ENCODE peak calls at places on chromosome 20, in four cellular contexts. One of them, this sample, is unnamed.

GRCh38 chr20:19024296-19025035 is 188.0 kb upstream of the SLC24A3 start:
- DNase-seq in mesendoderm: no peak
- DNase-seq in IMR-90: no peak
- DNase-seq in H1: no peak
- DNase-seq in this sample: no peak

GRCh38 chr20:35049776-35050352 is 42.7 kb downstream of the TRPC4AP start:
- DNase-seq in mesendoderm: peak
- DNase-seq in H1: no peak
- DNase-seq in IMR-90: no peak
- DNase-seq in this sample: no peak

GRCh38 chr20:52399352-52399751 is 207.8 kb upstream of the ZFP64 start:
- DNase-seq in mesendoderm: no peak
- DNase-seq in IMR-90: no peak
- DNase-seq in H1: no peak
- DNase-seq in this sample: no peak

GRCh38 chr20:8447262-8448120 is 315.4 kb downstream of the PLCB1 start:
- DNase-seq in IMR-90: no peak
- DNase-seq in mesendoderm: no peak
- DNase-seq in H1: no peak
- DNase-seq in this sample: no peak

GRCh38 chr20:32965581-32966373 is 38.5 kb downstream of the SUN5 start:
- DNase-seq in H1: no peak
- DNase-seq in mesendoderm: no peak
- DNase-seq in IMR-90: no peak
- DNase-seq in this sample: no peak

GRCh38 chr20:53900380-53900999 is 169.9 kb downstream of the BCAS1 start:
- DNase-seq in H1: no peak
- DNase-seq in mesendoderm: no peak
- DNase-seq in IMR-90: peak
- DNase-seq in this sample: no peak

GRCh38 chr20:24027229-24027628 is 38.6 kb upstream of the GGTLC1 start:
- DNase-seq in IMR-90: no peak
- DNase-seq in mesendoderm: no peak
- DNase-seq in H1: no peak
- DNase-seq in this sample: no peak

GRCh38 chr20:7695622-7696021 is 244.6 kb downstream of the HAO1 start:
- DNase-seq in H1: no peak
- DNase-seq in IMR-90: peak
- DNase-seq in mesendoderm: no peak
- DNase-seq in this sample: no peak

GRCh38 chr20:7333846-7334245 is 566.4 kb downstream of the BMP2 start:
- DNase-seq in IMR-90: no peak
- DNase-seq in mesendoderm: no peak
- DNase-seq in H1: no peak
- DNase-seq in this sample: no peak

GRCh38 chr20:1029980-1030379 is 27.9 kb upstream of the RSPO4 start:
- DNase-seq in H1: no peak
- DNase-seq in IMR-90: no peak
- DNase-seq in mesendoderm: no peak
- DNase-seq in this sample: no peak

GRCh38 chr20:4025125-4025524 is 9.8 kb upstream of the RNF24 start:
- DNase-seq in H1: no peak
- DNase-seq in mesendoderm: no peak
- DNase-seq in IMR-90: no peak
- DNase-seq in this sample: no peak

GRCh38 chr20:59864726-59865125 is 68.7 kb downstream of the SYCP2 start:
- DNase-seq in mesendoderm: no peak
- DNase-seq in IMR-90: no peak
- DNase-seq in H1: no peak
- DNase-seq in this sample: no peak

GRCh38 chr20:59178983-59179595 is 15.5 kb downstream of the ZNF831 start:
- DNase-seq in H1: no peak
- DNase-seq in mesendoderm: no peak
- DNase-seq in IMR-90: no peak
- DNase-seq in this sample: no peak

GRCh38 chr20:38812182-38812581 is 6.7 kb downstream of the PPP1R16B start:
- DNase-seq in mesendoderm: no peak
- DNase-seq in H1: no peak
- DNase-seq in IMR-90: no peak
- DNase-seq in this sample: no peak

GRCh38 chr20:2311329-2311728 is 15.5 kb downstream of the TGM3 start:
- DNase-seq in IMR-90: no peak
- DNase-seq in H1: no peak
- DNase-seq in mesendoderm: no peak
- DNase-seq in this sample: no peak

GRCh38 chr20:39916236-39916635 is 772.8 kb downstream of the MAFB start:
- DNase-seq in H1: no peak
- DNase-seq in mesendoderm: peak
- DNase-seq in IMR-90: no peak
- DNase-seq in this sample: no peak

GRCh38 chr20:19460386-19460785 is 247.9 kb downstream of the SLC24A3 start:
- DNase-seq in mesendoderm: no peak
- DNase-seq in IMR-90: peak
- DNase-seq in H1: no peak
- DNase-seq in this sample: no peak

GRCh38 chr20:24157213-24157612 is 168.6 kb upstream of the GGTLC1 start:
- DNase-seq in H1: no peak
- DNase-seq in IMR-90: no peak
- DNase-seq in mesendoderm: no peak
- DNase-seq in this sample: no peak

GRCh38 chr20:8399963-8400362 is 267.9 kb downstream of the PLCB1 start:
- DNase-seq in mesendoderm: no peak
- DNase-seq in H1: no peak
- DNase-seq in IMR-90: no peak
- DNase-seq in this sample: no peak

GRCh38 chr20:35284267-35284991 is at the start of gene EIF6:
- DNase-seq in mesendoderm: peak
- DNase-seq in H1: peak
- DNase-seq in IMR-90: peak
- DNase-seq in this sample: peak

GRCh38 chr20:46681032-46681854 is 8.0 kb downstream of the TP53RK start:
- DNase-seq in mesendoderm: peak
- DNase-seq in H1: no peak
- DNase-seq in IMR-90: peak
- DNase-seq in this sample: peak

GRCh38 chr20:53677447-53678314 is 84.0 kb upstream of the ZNF217 start:
- DNase-seq in IMR-90: peak
- DNase-seq in mesendoderm: peak
- DNase-seq in H1: no peak
- DNase-seq in this sample: peak

GRCh38 chr20:62744761-62745160 is 36.1 kb downstream of the NTSR1 start:
- DNase-seq in mesendoderm: no peak
- DNase-seq in IMR-90: no peak
- DNase-seq in H1: no peak
- DNase-seq in this sample: no peak

GRCh38 chr20:40948352-40949267 is 80.0 kb upstream of the TOP1 start:
- DNase-seq in mesendoderm: peak
- DNase-seq in IMR-90: peak
- DNase-seq in H1: no peak
- DNase-seq in this sample: no peak

GRCh38 chr20:46243707-46244628 is 64.3 kb downstream of the CDH22 start:
- DNase-seq in H1: no peak
- DNase-seq in IMR-90: peak
- DNase-seq in mesendoderm: peak
- DNase-seq in this sample: no peak

GRCh38 chr20:44491635-44492395 is 16.1 kb downstream of the TTPAL start:
- DNase-seq in IMR-90: peak
- DNase-seq in mesendoderm: peak
- DNase-seq in H1: no peak
- DNase-seq in this sample: no peak

GRCh38 chr20:34385464-34385863 is 22.4 kb downstream of the ITCH start:
- DNase-seq in H1: no peak
- DNase-seq in mesendoderm: no peak
- DNase-seq in IMR-90: no peak
- DNase-seq in this sample: no peak

GRCh38 chr20:54257090-54257816 is 49.4 kb downstream of the PFDN4 start:
- DNase-seq in H1: peak
- DNase-seq in mesendoderm: peak
- DNase-seq in IMR-90: peak
- DNase-seq in this sample: no peak

GRCh38 chr20:56855693-56856092 is 226.6 kb downstream of the TFAP2C start:
- DNase-seq in H1: no peak
- DNase-seq in IMR-90: no peak
- DNase-seq in mesendoderm: no peak
- DNase-seq in this sample: no peak

GRCh38 chr20:35093245-35093884 is 758 bp upstream of the TRPC4AP start:
- DNase-seq in IMR-90: peak
- DNase-seq in mesendoderm: no peak
- DNase-seq in H1: no peak
- DNase-seq in this sample: no peak

GRCh38 chr20:40945189-40945588 is 83.4 kb upstream of the TOP1 start:
- DNase-seq in mesendoderm: no peak
- DNase-seq in IMR-90: no peak
- DNase-seq in H1: no peak
- DNase-seq in this sample: no peak

GRCh38 chr20:61413752-61414151 is 161.7 kb downstream of the CDH4 start:
- DNase-seq in mesendoderm: no peak
- DNase-seq in H1: no peak
- DNase-seq in IMR-90: no peak
- DNase-seq in this sample: no peak

GRCh38 chr20:64076061-64076997 is 3.0 kb downstream of the RGS19 start:
- DNase-seq in mesendoderm: no peak
- DNase-seq in IMR-90: no peak
- DNase-seq in H1: no peak
- DNase-seq in this sample: no peak
- H2BK5ac ChIP-seq in mesendoderm: no peak
- H2BK5ac ChIP-seq in IMR-90: no peak
- H2BK5ac ChIP-seq in H1: no peak
- H2BK5ac ChIP-seq in this sample: no peak

GRCh38 chr20:13771853-13772453 is 12.8 kb downstream of the ESF1 start:
- DNase-seq in mesendoderm: peak
- DNase-seq in IMR-90: peak
- DNase-seq in H1: no peak
- DNase-seq in this sample: no peak

GRCh38 chr20:13777171-13777601 is 7.5 kb downstream of the ESF1 start:
- DNase-seq in mesendoderm: no peak
- DNase-seq in H1: no peak
- DNase-seq in IMR-90: peak
- DNase-seq in this sample: no peak

GRCh38 chr20:13778827-13779226 is 5.9 kb downstream of the ESF1 start:
- DNase-seq in H1: no peak
- DNase-seq in IMR-90: no peak
- DNase-seq in mesendoderm: no peak
- DNase-seq in this sample: no peak

GRCh38 chr20:13772529-13772928 is 12.2 kb downstream of the ESF1 start:
- DNase-seq in mesendoderm: no peak
- DNase-seq in H1: no peak
- DNase-seq in IMR-90: peak
- DNase-seq in this sample: no peak

GRCh38 chr20:13775867-13776266 is 8.9 kb downstream of the ESF1 start:
- DNase-seq in mesendoderm: no peak
- DNase-seq in H1: no peak
- DNase-seq in IMR-90: no peak
- DNase-seq in this sample: no peak
- H3K56ac ChIP-seq in mesendoderm: no peak
- H3K56ac ChIP-seq in H1: no peak
- H3K56ac ChIP-seq in IMR-90: no peak
- H3K56ac ChIP-seq in this sample: no peak

DNA sequence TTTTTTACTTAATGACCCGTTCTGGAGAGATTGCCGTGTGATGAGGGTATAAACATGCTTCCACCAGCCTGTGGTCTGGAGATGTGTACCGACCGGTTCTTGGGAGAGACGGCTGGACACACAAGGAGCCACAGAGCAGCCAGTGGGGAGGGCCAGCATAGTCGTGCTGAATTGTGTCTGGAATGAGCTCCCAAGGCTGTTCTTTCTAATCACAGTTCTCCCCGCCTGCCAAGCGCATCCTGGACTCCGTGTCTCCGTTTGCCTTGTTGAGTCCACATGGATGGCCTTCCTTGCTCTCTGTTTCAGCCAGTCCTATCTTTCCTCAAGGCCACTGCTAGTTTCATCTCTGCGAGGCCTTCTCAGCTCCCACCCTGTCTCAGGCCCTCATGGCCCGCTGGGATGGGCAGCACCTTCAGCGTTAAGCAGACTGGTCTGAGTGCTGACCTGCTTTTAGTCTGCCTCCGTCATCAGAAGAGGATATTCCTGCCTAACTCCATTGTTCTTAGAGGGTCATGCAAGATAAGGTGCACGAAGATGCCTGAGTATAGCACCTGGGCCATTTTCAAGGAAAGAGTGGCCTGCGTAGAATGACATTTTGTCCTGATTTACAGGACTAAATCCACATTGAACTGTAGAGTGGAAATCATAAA is 20.6 kb downstream of the MANBAL start:
- DNase-seq in mesendoderm: no peak
- DNase-seq in IMR-90: no peak
- DNase-seq in H1: no peak
- DNase-seq in this sample: no peak
- H2BK5ac ChIP-seq in mesendoderm: peak
- H2BK5ac ChIP-seq in IMR-90: no peak
- H2BK5ac ChIP-seq in H1: no peak
- H2BK5ac ChIP-seq in this sample: no peak

GRCh38 chr20:48770700-48771099 is 57.1 kb downstream of the PREX1 start:
- DNase-seq in mesendoderm: peak
- DNase-seq in IMR-90: no peak
- DNase-seq in H1: no peak
- DNase-seq in this sample: no peak
- H3K56ac ChIP-seq in mesendoderm: no peak
- H3K56ac ChIP-seq in IMR-90: no peak
- H3K56ac ChIP-seq in H1: no peak
- H3K56ac ChIP-seq in this sample: no peak

GRCh38 chr20:37526839-37527637 is 638 bp downstream of the BLCAP start:
- DNase-seq in IMR-90: peak
- DNase-seq in H1: no peak
- DNase-seq in mesendoderm: peak
- DNase-seq in this sample: no peak
- H2BK5ac ChIP-seq in IMR-90: peak
- H2BK5ac ChIP-seq in H1: peak
- H2BK5ac ChIP-seq in mesendoderm: peak
- H2BK5ac ChIP-seq in this sample: no peak

GRCh38 chr20:50309764-50310672 is 119.4 kb downstream of the CEBPB start:
- DNase-seq in IMR-90: no peak
- DNase-seq in H1: no peak
- DNase-seq in mesendoderm: no peak
- DNase-seq in this sample: no peak

GRCh38 chr20:50309280-50309763 is 118.7 kb downstream of the CEBPB start:
- DNase-seq in IMR-90: peak
- DNase-seq in H1: no peak
- DNase-seq in mesendoderm: no peak
- DNase-seq in this sample: no peak

GRCh38 chr20:50312002-50312681 is 121.5 kb downstream of the CEBPB start:
- DNase-seq in H1: no peak
- DNase-seq in IMR-90: no peak
- DNase-seq in mesendoderm: no peak
- DNase-seq in this sample: no peak

GRCh38 chr20:50311308-50312001 is 120.8 kb downstream of the CEBPB start:
- DNase-seq in IMR-90: peak
- DNase-seq in mesendoderm: no peak
- DNase-seq in H1: no peak
- DNase-seq in this sample: no peak

DNA sequence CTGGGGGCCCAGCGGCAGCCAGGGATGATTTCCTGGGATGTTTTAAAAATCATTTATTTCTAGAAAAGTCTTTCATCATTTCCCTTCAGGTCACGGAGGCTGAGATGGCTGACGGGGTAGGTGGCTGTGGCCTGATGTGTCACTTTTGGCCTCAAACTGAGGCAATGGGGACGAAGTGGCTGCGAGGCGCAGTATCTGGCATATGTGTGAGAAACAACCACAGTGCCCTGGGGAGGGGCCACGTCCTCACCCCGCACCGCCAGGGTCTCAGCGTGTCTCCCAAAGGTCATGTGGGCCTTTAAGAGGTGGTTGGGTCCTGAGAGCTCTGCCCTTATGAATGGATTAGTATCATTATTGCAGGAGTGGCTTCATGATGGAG is 120.0 kb downstream of the CEBPB start:
- DNase-seq in H1: no peak
- DNase-seq in mesendoderm: no peak
- DNase-seq in IMR-90: no peak
- DNase-seq in this sample: no peak
- H3K56ac ChIP-seq in H1: no peak
- H3K56ac ChIP-seq in mesendoderm: no peak
- H3K56ac ChIP-seq in IMR-90: peak
- H3K56ac ChIP-seq in this sample: no peak

This sample was measured in H9.